ENCODE peak calls at places on chromosomes 3 and 15, in five cellular contexts. F is fibroblast of mammary gland, Z is SK-N-DZ, R is choroid plexus epithelial cell, W is transverse colon. N is an unnamed sample.

GRCh38 chr3:48553886-48554845 is 2.4 kb downstream of the PFKFB4 start:
- DNase-seq in F (no peak), Z (no peak), R (no peak), W (no peak), N (no peak)

GRCh38 chr3:138935864-138936762 is 10.8 kb downstream of the FOXL2 start:
- DNase-seq in F (peak), Z (peak), R (peak), W (peak), N (peak)

GRCh38 chr3:58175429-58176184 is 35.2 kb downstream of the DNASE1L3 start:
- DNase-seq in F (peak), Z (no peak), R (peak), W (peak), N (no peak)

GRCh38 chr15:48064435-48064834 is 56.4 kb upstream of the SLC24A5 start:
- DNase-seq in F (peak), Z (no peak), R (peak), W (no peak), N (no peak)

GRCh38 chr3:64995857-64996564 is 308.2 kb upstream of the ADAMTS9 start:
- DNase-seq in F (no peak), Z (no peak), R (peak), W (no peak), N (no peak)

GRCh38 chr3:2156244-2156847 is 57.7 kb downstream of the CNTN4 start:
- DNase-seq in F (peak), Z (no peak), R (peak), W (peak), N (no peak)

GRCh38 chr15:70266412-70267089 is 168.8 kb upstream of the TLE3 start:
- DNase-seq in F (peak), Z (no peak), R (peak), W (peak), N (no peak)

GRCh38 chr15:63243101-63243500 is 34.3 kb upstream of the APH1B start:
- DNase-seq in F (peak), Z (no peak), R (peak), W (no peak), N (no peak)

GRCh38 chr3:188578579-188579363 is 424.8 kb downstream of the LPP start:
- DNase-seq in F (peak), Z (no peak), R (peak), W (peak), N (no peak)

GRCh38 chr15:51917493-51917892 is 54.1 kb downstream of the LEO1 start:
- DNase-seq in F (peak), Z (no peak), R (peak), W (no peak), N (no peak)

GRCh38 chr3:4524423-4524769 is 31.2 kb downstream of the ITPR1 start:
- DNase-seq in F (peak), Z (peak), R (no peak), W (no peak), N (no peak)

GRCh38 chr3:7682822-7683229 is 818.8 kb upstream of the LMCD1 start:
- DNase-seq in F (peak), Z (no peak), R (peak), W (no peak), N (no peak)

GRCh38 chr15:31098491-31098917 is 3.0 kb downstream of the TRPM1 start:
- DNase-seq in F (no peak), Z (no peak), R (no peak), W (no peak), N (no peak)

GRCh38 chr15:47384316-47384715 is 333.0 kb upstream of the SEMA6D start:
- DNase-seq in F (peak), Z (no peak), R (peak), W (no peak), N (no peak)

GRCh38 chr3:178900244-178900643 is 171.4 kb downstream of the ZMAT3 start:
- DNase-seq in F (no peak), Z (no peak), R (no peak), W (no peak), N (no peak)

GRCh38 chr3:20225769-20226168 is 39.8 kb upstream of the SGO1 start:
- DNase-seq in F (peak), Z (peak), R (peak), W (no peak), N (no peak)

GRCh38 chr15:74378853-74379252 is 11.4 kb upstream of the CYP11A1 start:
- DNase-seq in F (no peak), Z (no peak), R (peak), W (no peak), N (no peak)

N was measured in mesothelial cell of epicardium.